ENCODE peak calls at places on chromosomes 5 and 9, in six cellular contexts. Y is A549, J is MCF 10A, F is kidney epithelial cell, B is upper lobe of left lung, S is fibroblast of lung. O is an unnamed sample.

GRCh38 chr9:119375892-119376291 is 6.7 kb upstream of the BRINP1 start:
- DNase-seq in Y (peak), J (peak), F (no peak), B (no peak), S (no peak), O (no peak)

GRCh38 chr5:170470808-170471404 is 32.9 kb upstream of the KCNIP1 start:
- DNase-seq in Y (no peak), J (no peak), F (no peak), B (no peak), S (no peak), O (peak)

GRCh38 chr5:14452685-14453084 is 128.9 kb upstream of the OTULINL start:
- DNase-seq in Y (no peak), J (no peak), F (no peak), B (no peak), S (peak), O (no peak)

GRCh38 chr5:150122158-150122510 is 33.5 kb downstream of the PDGFRB start:
- DNase-seq in Y (peak), J (peak), F (no peak), B (peak), S (no peak), O (no peak)

GRCh38 chr5:122153230-122153629 is 23.9 kb downstream of the ZNF474 start:
- DNase-seq in Y (no peak), J (peak), F (no peak), B (no peak), S (peak), O (no peak)

GRCh38 chr9:108412755-108413154 is 443.0 kb downstream of the ACTL7B start:
- DNase-seq in Y (peak), J (peak), F (no peak), B (no peak), S (no peak), O (no peak)

GRCh38 chr9:125203259-125203658 is 2.9 kb downstream of the RABEPK start:
- DNase-seq in Y (peak), J (no peak), F (no peak), B (no peak), S (no peak), O (no peak)

GRCh38 chr5:175657593-175658271 is at the start of gene HRH2:
- DNase-seq in Y (peak), J (no peak), F (no peak), B (peak), S (no peak), O (no peak)

GRCh38 chr5:83924891-83925290 is 204.2 kb upstream of the HAPLN1 start:
- DNase-seq in Y (no peak), J (no peak), F (no peak), B (no peak), S (peak), O (no peak)

GRCh38 chr9:98236881-98237487 is 18.5 kb downstream of the TBC1D2 start:
- DNase-seq in Y (no peak), J (no peak), F (no peak), B (no peak), S (no peak), O (no peak)

GRCh38 chr9:32533338-32533737 is 7.3 kb upstream of the RIGI start:
- DNase-seq in Y (no peak), J (no peak), F (no peak), B (no peak), S (no peak), O (no peak)

GRCh38 chr9:129291041-129291501 is 113.0 kb upstream of the IER5L start:
- DNase-seq in Y (no peak), J (no peak), F (no peak), B (no peak), S (no peak), O (peak)

GRCh38 chr5:139967353-139967752 is 75.7 kb downstream of the NRG2 start:
- DNase-seq in Y (no peak), J (no peak), F (no peak), B (no peak), S (no peak), O (no peak)

GRCh38 chr5:150285114-150285513 is 4.5 kb downstream of the CAMK2A start:
- DNase-seq in Y (no peak), J (no peak), F (no peak), B (no peak), S (no peak), O (no peak)

GRCh38 chr5:150075233-150075632 is 11.1 kb downstream of the CSF1R start:
- DNase-seq in Y (no peak), J (no peak), F (no peak), B (no peak), S (no peak), O (peak)

GRCh38 chr9:3007331-3007730 is 163.4 kb upstream of the PUM3 start:
- DNase-seq in Y (no peak), J (no peak), F (no peak), B (no peak), S (no peak), O (no peak)

GRCh38 chr5:73596705-73597328 is 29.2 kb upstream of the ARHGEF28 start:
- DNase-seq in Y (peak), J (peak), F (no peak), B (no peak), S (peak), O (no peak)

GRCh38 chr9:93974151-93974550 is 19.0 kb upstream of the BARX1 start:
- DNase-seq in Y (no peak), J (peak), F (no peak), B (no peak), S (no peak), O (no peak)

GRCh38 chr5:177096162-177097015 is 9.7 kb downstream of the FGFR4 start:
- DNase-seq in Y (no peak), J (no peak), F (no peak), B (no peak), S (no peak), O (no peak)

GRCh38 chr9:87795178-87795577 is 69.3 kb downstream of the CTSL start:
- DNase-seq in Y (no peak), J (no peak), F (no peak), B (no peak), S (no peak), O (no peak)

GRCh38 chr9:91758491-91758981 is 191.5 kb downstream of the ROR2 start:
- DNase-seq in Y (peak), J (peak), F (no peak), B (no peak), S (peak), O (no peak)

GRCh38 chr9:86253577-86253976 is 5.9 kb downstream of the C9orf153 start:
- DNase-seq in Y (no peak), J (no peak), F (no peak), B (no peak), S (no peak), O (no peak)

GRCh38 chr5:43061352-43061751 is 21.2 kb upstream of the ANXA2R start:
- DNase-seq in Y (peak), J (no peak), F (no peak), B (no peak), S (peak), O (no peak)

GRCh38 chr5:156559955-156560354 is 233.0 kb downstream of the SGCD start:
- DNase-seq in Y (no peak), J (no peak), F (no peak), B (no peak), S (peak), O (no peak)

GRCh38 chr9:127397722-127398647 is 1.0 kb downstream of the SLC2A8 start:
- DNase-seq in Y (peak), J (peak), F (no peak), B (peak), S (peak), O (no peak)

GRCh38 chr9:127396808-127397721 is at the start of gene SLC2A8:
- DNase-seq in Y (peak), J (peak), F (peak), B (peak), S (peak), O (peak)

GRCh38 chr9:127399736-127400269 is 2.8 kb downstream of the SLC2A8 start:
- DNase-seq in Y (no peak), J (no peak), F (no peak), B (no peak), S (no peak), O (no peak)

GRCh38 chr9:127396253-127396807 is 639 bp upstream of the SLC2A8 start:
- DNase-seq in Y (no peak), J (no peak), F (no peak), B (no peak), S (no peak), O (no peak)

GRCh38 chr9:127398715-127399400 is 1.9 kb downstream of the SLC2A8 start:
- DNase-seq in Y (no peak), J (no peak), F (no peak), B (peak), S (no peak), O (no peak)
- TF ChIP-seq CTCF in Y (no peak), J (no peak), F (no peak), B (no peak), S (no peak), O (no peak)

GRCh38 chr5:60960591-60960990 is 15.6 kb downstream of the NDUFAF2 start:
- DNase-seq in Y (peak), J (peak), F (no peak), B (no peak), S (peak), O (no peak)
- TF ChIP-seq CTCF in Y (peak), J (peak), F (peak), B (no peak), S (peak), O (peak)

DNA sequence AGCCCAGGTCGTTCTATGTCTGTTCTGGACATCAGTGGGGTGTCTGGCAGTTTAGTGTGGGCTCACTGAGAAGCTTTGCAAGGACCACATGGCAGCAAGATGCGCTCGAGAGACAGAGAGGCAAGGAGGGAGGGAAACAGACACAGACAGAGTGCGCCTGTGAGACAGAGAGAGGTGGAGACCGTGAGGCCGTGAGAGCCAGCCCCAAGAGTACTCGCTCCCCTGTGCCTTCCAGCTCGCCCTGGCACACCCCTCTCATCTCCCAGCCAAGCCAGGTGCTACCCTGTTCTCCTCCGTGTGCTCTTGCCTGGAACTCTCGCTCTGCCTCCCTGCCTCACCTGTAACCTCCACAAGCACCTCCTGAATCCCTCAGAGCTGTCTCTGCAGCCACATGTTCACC is 106.8 kb downstream of the EHMT1 start:
- DNase-seq in Y (no peak), J (no peak), F (no peak), B (no peak), S (no peak), O (no peak)
- TF ChIP-seq CTCF in Y (no peak), J (no peak), F (no peak), B (no peak), S (no peak), O (no peak)

GRCh38 chr9:37412431-37413151 is 9.9 kb upstream of the GRHPR start:
- DNase-seq in Y (no peak), J (peak), F (peak), B (no peak), S (no peak), O (no peak)

GRCh38 chr9:37410354-37410861 is 12.1 kb upstream of the GRHPR start:
- DNase-seq in Y (no peak), J (no peak), F (no peak), B (peak), S (no peak), O (no peak)

GRCh38 chr9:37413311-37413710 is 9.2 kb upstream of the GRHPR start:
- DNase-seq in Y (no peak), J (peak), F (no peak), B (no peak), S (no peak), O (no peak)

GRCh38 chr9:37408933-37409710 is 13.4 kb upstream of the GRHPR start:
- DNase-seq in Y (no peak), J (no peak), F (no peak), B (peak), S (no peak), O (no peak)

DNA sequence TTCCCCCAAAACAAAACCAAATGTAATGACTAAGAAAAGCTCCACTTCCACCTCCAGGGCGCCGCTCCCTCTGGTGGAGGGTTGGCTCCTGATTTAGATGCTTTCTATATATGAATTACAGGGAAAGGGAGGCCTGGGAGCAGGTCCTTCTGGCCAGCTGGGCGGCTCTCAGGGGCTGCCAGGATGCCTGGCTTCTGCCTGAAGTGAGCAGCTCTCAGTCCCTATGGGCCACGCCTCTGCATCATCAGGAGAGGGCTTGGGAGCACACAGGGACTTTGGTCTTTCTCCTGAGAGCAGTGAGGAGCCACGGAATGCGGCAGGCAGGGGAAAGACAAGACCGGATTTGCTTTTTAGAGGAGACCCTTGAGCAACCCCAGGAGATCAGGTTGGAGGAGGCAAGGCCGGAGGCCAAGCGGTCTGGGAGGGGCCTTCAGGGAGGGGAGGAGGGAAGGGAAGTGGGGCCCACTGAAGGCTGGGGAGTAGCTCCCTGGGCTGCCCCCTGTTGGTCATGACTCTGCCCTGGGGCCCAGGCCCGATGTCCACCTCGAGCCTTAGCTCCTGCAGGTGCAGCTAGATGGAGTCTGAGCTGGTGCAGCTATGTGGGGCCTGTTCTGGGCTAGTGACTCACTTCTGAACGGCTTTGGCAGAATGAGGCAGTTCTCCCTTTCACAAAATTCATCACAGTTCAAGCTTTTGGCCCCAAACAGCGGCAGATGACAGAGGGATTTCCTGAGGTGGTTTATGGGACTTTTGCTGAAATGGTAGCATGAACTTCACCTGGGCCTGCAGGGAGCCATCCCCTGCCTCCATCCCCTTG is 11.3 kb upstream of the GRHPR start:
- DNase-seq in Y (peak), J (peak), F (no peak), B (no peak), S (no peak), O (no peak)
- TF ChIP-seq CTCF in Y (peak), J (peak), F (peak), B (no peak), S (peak), O (peak)

GRCh38 chr5:153629027-153629426 is 138.6 kb downstream of the GRIA1 start:
- DNase-seq in Y (peak), J (peak), F (peak), B (no peak), S (peak), O (no peak)
- TF ChIP-seq CTCF in Y (no peak), J (peak), F (peak), B (no peak), S (peak), O (peak)

GRCh38 chr5:76016258-76016657 is 66.9 kb upstream of the SV2C start:
- DNase-seq in Y (no peak), J (no peak), F (no peak), B (no peak), S (no peak), O (no peak)
- TF ChIP-seq CTCF in Y (no peak), J (peak), F (peak), B (no peak), S (no peak), O (peak)

GRCh38 chr5:116084891-116085715 is at the start of gene COMMD10:
- DNase-seq in Y (peak), J (peak), F (peak), B (peak), S (peak), O (peak)
- TF ChIP-seq CTCF in Y (no peak), J (no peak), F (no peak), B (no peak), S (no peak), O (peak)

O was measured in type B pancreatic cell.